ENCODE peak calls at places on chromosomes 16 and 17, in seven cellular contexts. A is tibial nerve, I is HepG2, C is HCT116, O is heart left ventricle, E is right lobe of liver, V is A549. P is an unnamed sample. For H3K4me1, the result is how much of the 10 kb centered on the place peaks cover.

GRCh38 chr17:76388966-76389888 is 4.8 kb downstream of the SPHK1 start:
- DNase-seq in A (no peak), V (peak), O (no peak), C (no peak), I (peak), E (no peak), P (peak)

GRCh38 chr17:43126911-43127290 is 1.7 kb upstream of the BRCA1 start:
- DNase-seq in I (no peak), V (no peak), O (no peak), A (no peak), E (no peak), C (no peak), P (no peak)

GRCh38 chr17:61517843-61518606 is 65.8 kb downstream of the TBX4 start:
- DNase-seq in I (no peak), C (no peak), E (no peak), V (no peak), A (no peak), O (no peak), P (no peak)

GRCh38 chr17:75557075-75557851 is 30.3 kb upstream of the MYO15B start:
- DNase-seq in E (peak), V (peak), A (no peak), I (peak), C (no peak), O (no peak), P (peak)

GRCh38 chr17:20063665-20064648 is 54.8 kb downstream of the SPECC1 start:
- DNase-seq in O (peak), V (peak), I (no peak), E (no peak), A (peak), C (peak), P (peak)

GRCh38 chr16:11032000-11032921 is 87.9 kb downstream of the CLEC16A start:
- DNase-seq in V (no peak), C (no peak), A (no peak), O (peak), E (no peak), I (no peak), P (no peak)

GRCh38 chr17:48993305-48993704 is 3.9 kb upstream of the IGF2BP1 start:
- DNase-seq in O (no peak), A (no peak), E (no peak), V (no peak), I (no peak), C (no peak), P (no peak)

GRCh38 chr16:10827691-10828341 is 9.2 kb upstream of the TVP23A start:
- DNase-seq in E (peak), I (no peak), O (peak), C (no peak), V (no peak), A (peak), P (peak)

GRCh38 chr17:7650509-7651096 is at the start of gene ATP1B2:
- DNase-seq in C (no peak), O (peak), I (peak), V (peak), E (peak), A (peak), P (peak)

GRCh38 chr16:55563797-55564196 is 2.7 kb upstream of the CAPNS2 start:
- DNase-seq in I (no peak), C (no peak), O (no peak), E (no peak), A (no peak), V (no peak), P (no peak)

GRCh38 chr17:10262451-10262850 is 64.0 kb upstream of the GAS7 start:
- DNase-seq in I (no peak), V (no peak), E (no peak), O (no peak), C (no peak), A (no peak), P (no peak)

GRCh38 chr17:16593356-16594102 is 24.5 kb upstream of the ZNF287 start:
- DNase-seq in I (peak), A (peak), E (no peak), V (no peak), C (no peak), O (no peak), P (no peak)

GRCh38 chr16:50067290-50067853 is 1.6 kb downstream of the HEATR3 start:
- DNase-seq in A (peak), C (peak), I (peak), V (peak), E (no peak), O (no peak), P (no peak)

GRCh38 chr17:69501591-69502468 is 87.3 kb downstream of the MAP2K6 start:
- DNase-seq in A (peak), V (peak), E (no peak), I (peak), O (peak), C (no peak), P (peak)

GRCh38 chr16:11121909-11122692 is 133.9 kb downstream of the SOCS1 start:
- DNase-seq in O (no peak), A (no peak), C (no peak), E (no peak), I (no peak), V (no peak), P (no peak)

GRCh38 chr17:6654816-6655731 is 3.5 kb downstream of the C17orf100 start:
- DNase-seq in O (no peak), V (no peak), A (no peak), I (no peak), C (no peak), E (peak), P (peak)

GRCh38 chr16:324451-325334 is 27.8 kb downstream of the AXIN1 start:
- DNase-seq in O (no peak), C (no peak), E (no peak), A (no peak), I (no peak), V (no peak), P (no peak)

GRCh38 chr17:3043737-3044365 is 19.6 kb downstream of the OR1D5 start:
- DNase-seq in C (no peak), V (peak), I (peak), E (no peak), A (no peak), O (no peak), P (no peak)

GRCh38 chr17:10631048-10631700 is 25.9 kb downstream of the MYH3 start:
- DNase-seq in C (no peak), V (peak), O (no peak), A (no peak), I (no peak), E (no peak), P (no peak)

GRCh38 chr17:78001182-78001581 is 42.7 kb downstream of the TNRC6C start:
- DNase-seq in E (no peak), V (no peak), O (no peak), I (no peak), A (no peak), C (no peak), P (no peak)

GRCh38 chr16:83510906-83511305 is 296.9 kb upstream of the HSBP1 start:
- DNase-seq in V (no peak), A (no peak), I (no peak), E (no peak), O (no peak), C (no peak), P (no peak)

GRCh38 chr17:74840989-74841666 is 18.6 kb downstream of the GRIN2C start:
- DNase-seq in I (peak), V (no peak), C (no peak), A (peak), E (no peak), O (peak), P (no peak)

GRCh38 chr17:59329558-59330313 is 1.7 kb upstream of the YPEL2 start:
- DNase-seq in I (peak), O (peak), V (peak), A (peak), E (peak), C (peak), P (peak)

GRCh38 chr16:77557385-77557784 is 122.6 kb upstream of the ADAMTS18 start:
- DNase-seq in V (no peak), C (no peak), I (no peak), O (no peak), E (no peak), A (no peak), P (no peak)

GRCh38 chr16:3029499-3030127 is 5.8 kb downstream of the THOC6 start:
- DNase-seq in C (no peak), A (no peak), E (no peak), V (no peak), I (no peak), O (no peak), P (no peak)

GRCh38 chr16:9099131-9099625 is 7.7 kb downstream of the HAPSTR1 start:
- DNase-seq in V (no peak), E (peak), O (no peak), I (peak), A (no peak), C (no peak), P (no peak)

GRCh38 chr17:80116923-80117380 is 15.6 kb downstream of the GAA start:
- DNase-seq in O (no peak), V (no peak), E (no peak), A (no peak), C (no peak), I (no peak), P (no peak)

GRCh38 chr16:53515811-53516210 is 12.8 kb upstream of the AKTIP start:
- DNase-seq in A (no peak), V (no peak), C (no peak), I (no peak), E (no peak), O (no peak), P (no peak)

GRCh38 chr17:82734987-82735866 is at the start of gene FN3K:
- DNase-seq in I (peak), E (peak), C (no peak), O (peak), V (peak), A (peak), P (peak)

GRCh38 chr17:13931752-13932477 is 137.4 kb upstream of the COX10 start:
- DNase-seq in C (no peak), E (no peak), A (peak), I (no peak), O (peak), V (no peak), P (peak)

GRCh38 chr17:81390436-81391214 is 4.6 kb upstream of the BAHCC1 start:
- DNase-seq in A (no peak), O (no peak), V (no peak), I (no peak), C (no peak), E (no peak), P (no peak)
- H3K4me1 ChIP-seq in A (under half), O (half or more), V (under half), I (half or more), C (half or more), E (under half), P (half or more)

GRCh38 chr17:44197980-44198720 is 1.5 kb downstream of the ATXN7L3 start:
- DNase-seq in A (peak), V (peak), I (no peak), E (no peak), O (peak), C (peak), P (no peak)
- TF ChIP-seq POLR2A in A (no peak), V (peak), I (no peak), E (peak), O (no peak), C (no peak), P (no peak)

GRCh38 chr16:88784074-88784855 is 755 bp downstream of the PIEZO1 start:
- DNase-seq in C (no peak), A (peak), O (peak), I (peak), E (no peak), V (peak), P (peak)

GRCh38 chr16:88784856-88785105 is 239 bp downstream of the PIEZO1 start:
- DNase-seq in V (no peak), A (no peak), C (no peak), O (no peak), I (no peak), E (no peak), P (no peak)

GRCh38 chr16:88783391-88784073 is 1.5 kb downstream of the PIEZO1 start:
- DNase-seq in C (no peak), O (no peak), E (peak), A (peak), I (no peak), V (no peak), P (no peak)

GRCh38 chr16:88781140-88782077 is 3.6 kb downstream of the PIEZO1 start:
- DNase-seq in I (no peak), V (no peak), O (no peak), A (no peak), E (no peak), C (no peak), P (no peak)

GRCh38 chr16:88782454-88783390 is 2.3 kb downstream of the PIEZO1 start:
- DNase-seq in O (no peak), I (no peak), C (peak), V (no peak), A (no peak), E (no peak), P (no peak)
- H3K4me1 ChIP-seq in O (half or more), I (half or more), C (half or more), V (under half), A (under half), E (under half), P (under half)

GRCh38 chr17:27455914-27456680 is at the start of gene KSR1:
- DNase-seq in A (peak), C (peak), O (peak), V (peak), I (peak), E (peak), P (peak)
- TF ChIP-seq POLR2A in A (peak), C (peak), O (no peak), V (peak), I (peak), E (peak), P (peak)

GRCh38 chr17:51029142-51029541 is 91.5 kb downstream of the SPAG9 start:
- DNase-seq in E (no peak), O (no peak), A (no peak), C (no peak), I (no peak), V (no peak), P (no peak)

GRCh38 chr17:51032850-51033249 is 87.8 kb downstream of the SPAG9 start:
- DNase-seq in I (no peak), A (no peak), V (no peak), O (no peak), C (no peak), E (no peak), P (no peak)

GRCh38 chr17:51029568-51030463 is 90.9 kb downstream of the SPAG9 start:
- DNase-seq in E (no peak), A (no peak), V (no peak), C (no peak), O (no peak), I (no peak), P (no peak)

DNA sequence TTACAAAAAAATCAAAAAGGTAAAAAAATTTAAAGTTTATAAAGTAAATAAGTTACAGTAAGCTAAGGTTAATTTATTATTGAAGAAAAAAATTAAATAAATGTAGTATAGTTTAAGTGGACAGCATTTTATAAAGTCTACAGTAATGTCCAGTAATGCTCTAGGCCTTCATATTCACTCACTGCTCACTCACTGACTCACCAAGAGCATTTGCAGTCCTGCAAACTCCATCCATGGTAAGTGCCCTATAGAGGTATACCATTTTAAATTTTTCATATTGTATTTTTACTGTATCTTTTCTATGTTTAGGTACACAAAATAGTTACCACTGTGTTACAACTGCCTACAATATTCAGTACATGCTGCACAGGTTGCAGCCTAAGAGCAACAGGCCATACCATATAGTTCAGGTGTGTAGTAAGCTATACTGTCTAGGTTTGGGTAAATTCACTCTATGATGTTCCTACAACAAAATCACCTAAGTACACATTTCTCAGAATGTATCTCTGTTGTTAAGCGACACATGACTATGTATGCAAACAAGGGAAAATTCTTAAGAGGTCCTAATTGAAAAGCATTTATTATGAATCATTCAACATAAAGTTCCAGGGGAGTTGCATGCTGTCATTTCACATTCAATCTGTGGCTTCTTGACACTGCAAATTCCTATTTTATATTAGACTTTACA is 92.3 kb downstream of the SPAG9 start:
- DNase-seq in O (no peak), E (no peak), A (no peak), I (no peak), V (no peak), C (no peak), P (no peak)
- H3K4me1 ChIP-seq in O (under half), E (under half), A (under half), I (under half), V (under half), C (under half), P (under half)

DNA sequence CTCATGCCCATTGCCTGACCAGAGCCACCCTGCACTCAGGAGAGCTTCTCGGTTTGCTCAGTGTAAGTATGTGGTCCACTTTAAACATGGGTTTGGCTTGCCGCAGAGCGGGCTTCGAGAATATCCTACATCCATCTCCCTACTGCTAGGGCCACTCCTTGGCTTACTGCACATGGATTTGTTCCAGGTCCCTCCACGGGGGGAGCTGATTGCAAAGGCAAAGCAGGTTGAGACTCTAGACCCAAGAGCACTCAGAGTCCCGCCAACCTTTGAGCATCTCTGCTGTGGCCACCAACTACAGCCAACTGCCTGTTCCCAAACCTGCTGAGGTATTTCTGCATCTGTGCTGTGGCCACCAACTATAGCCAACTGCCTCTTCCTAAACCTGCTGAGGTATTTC is 26.4 kb downstream of the RNF135 start:
- DNase-seq in V (no peak), I (no peak), C (no peak), A (no peak), O (no peak), E (no peak), P (no peak)
- TF ChIP-seq POLR2A in V (no peak), I (no peak), C (no peak), A (no peak), O (no peak), E (no peak), P (no peak)

GRCh38 chr16:17515421-17516210 is 44.9 kb upstream of the XYLT1 start:
- DNase-seq in I (no peak), E (no peak), O (no peak), A (no peak), V (peak), C (no peak), P (no peak)
- H3K4me1 ChIP-seq in I (under half), E (under half), O (under half), A (under half), V (under half), C (under half), P (under half)

GRCh38 chr17:8867361-8867981 is at the start of gene PIK3R6:
- DNase-seq in A (no peak), O (no peak), I (no peak), C (no peak), E (no peak), V (no peak), P (no peak)
- TF ChIP-seq POLR2A in A (no peak), O (no peak), I (no peak), C (no peak), E (no peak), V (no peak), P (no peak)

GRCh38 chr17:27299384-27300049 is 5.6 kb downstream of the WSB1 start:
- DNase-seq in V (no peak), O (no peak), I (no peak), A (no peak), E (no peak), C (no peak), P (no peak)
- H3K4me1 ChIP-seq in V (under half), O (half or more), I (half or more), A (under half), E (under half), C (under half), P (half or more)

P was measured in body of pancreas.